ENCODE peak calls at places on chromosomes 2 and 18, in eight cellular contexts. One of them, this sample, is unnamed.

GRCh38 chr2:41116106-41116797 is 664.4 kb upstream of the SLC8A1 start:
- DNase-seq in HCT116: no peak
- DNase-seq in OCI-M1: no peak
- DNase-seq in WTC11: no peak
- DNase-seq in neural crest cell: no peak
- DNase-seq in NCI-H1105 treated with DMSO at 0.1 percent for 48 hours: no peak
- DNase-seq in naive thymus-derived CD4-positive, alpha-beta T cell: no peak
- DNase-seq in foreskin fibroblast: no peak
- DNase-seq in this sample: no peak

GRCh38 chr2:121388371-121388770 is 103.4 kb upstream of the TFCP2L1 start:
- DNase-seq in HCT116: no peak
- DNase-seq in OCI-M1: no peak
- DNase-seq in WTC11: no peak
- DNase-seq in neural crest cell: no peak
- DNase-seq in NCI-H1105 treated with DMSO at 0.1 percent for 48 hours: no peak
- DNase-seq in naive thymus-derived CD4-positive, alpha-beta T cell: no peak
- DNase-seq in foreskin fibroblast: peak; percentile 26
- DNase-seq in this sample: no peak

GRCh38 chr2:67876176-67876575 is 186.6 kb downstream of the C1D start:
- DNase-seq in HCT116: no peak
- DNase-seq in OCI-M1: no peak
- DNase-seq in WTC11: no peak
- DNase-seq in neural crest cell: no peak
- DNase-seq in NCI-H1105 treated with DMSO at 0.1 percent for 48 hours: no peak
- DNase-seq in naive thymus-derived CD4-positive, alpha-beta T cell: no peak
- DNase-seq in foreskin fibroblast: peak; percentile 91
- DNase-seq in this sample: no peak

GRCh38 chr2:28009732-28010131 is 119.2 kb downstream of the BABAM2 start:
- DNase-seq in HCT116: no peak
- DNase-seq in OCI-M1: no peak
- DNase-seq in WTC11: no peak
- DNase-seq in neural crest cell: no peak
- DNase-seq in NCI-H1105 treated with DMSO at 0.1 percent for 48 hours: no peak
- DNase-seq in naive thymus-derived CD4-positive, alpha-beta T cell: no peak
- DNase-seq in foreskin fibroblast: peak; percentile 66
- DNase-seq in this sample: no peak

GRCh38 chr2:83063933-83064332 is 1395.1 kb downstream of the SUCLG1 start:
- DNase-seq in HCT116: no peak
- DNase-seq in OCI-M1: no peak
- DNase-seq in WTC11: no peak
- DNase-seq in neural crest cell: no peak
- DNase-seq in NCI-H1105 treated with DMSO at 0.1 percent for 48 hours: no peak
- DNase-seq in naive thymus-derived CD4-positive, alpha-beta T cell: no peak
- DNase-seq in foreskin fibroblast: no peak
- DNase-seq in this sample: no peak

GRCh38 chr2:147181351-147182029 is 663.3 kb upstream of the ACVR2A start:
- DNase-seq in HCT116: no peak
- DNase-seq in OCI-M1: no peak
- DNase-seq in WTC11: no peak
- DNase-seq in neural crest cell: no peak
- DNase-seq in NCI-H1105 treated with DMSO at 0.1 percent for 48 hours: no peak
- DNase-seq in naive thymus-derived CD4-positive, alpha-beta T cell: no peak
- DNase-seq in foreskin fibroblast: no peak
- DNase-seq in this sample: no peak

GRCh38 chr2:215372968-215373649 is 61.2 kb downstream of the ATIC start:
- DNase-seq in HCT116: no peak
- DNase-seq in OCI-M1: no peak
- DNase-seq in WTC11: no peak
- DNase-seq in neural crest cell: no peak
- DNase-seq in NCI-H1105 treated with DMSO at 0.1 percent for 48 hours: no peak
- DNase-seq in naive thymus-derived CD4-positive, alpha-beta T cell: no peak
- DNase-seq in foreskin fibroblast: no peak
- DNase-seq in this sample: no peak

GRCh38 chr18:46437019-46437418 is 220.0 kb downstream of the LOXHD1 start:
- DNase-seq in HCT116: no peak
- DNase-seq in OCI-M1: no peak
- DNase-seq in WTC11: no peak
- DNase-seq in neural crest cell: no peak
- DNase-seq in NCI-H1105 treated with DMSO at 0.1 percent for 48 hours: no peak
- DNase-seq in naive thymus-derived CD4-positive, alpha-beta T cell: no peak
- DNase-seq in foreskin fibroblast: no peak
- DNase-seq in this sample: no peak